ENCODE peak calls at places on chromosomes 11 and 22, in five cellular contexts. One of them, this sample, is unnamed.

GRCh38 chr22:23183107-23183698 is 2.9 kb downstream of the BCR start:
- DNase-seq in right lobe of liver: peak
- DNase-seq in heart right ventricle: no peak
- DNase-seq in NCI-H774: peak
- DNase-seq in mammary epithelial cell: peak
- DNase-seq in this sample: peak

GRCh38 chr11:43687120-43687791 is 6.7 kb downstream of the HSD17B12 start:
- DNase-seq in mammary epithelial cell: peak
- DNase-seq in right lobe of liver: peak
- DNase-seq in NCI-H774: no peak
- DNase-seq in heart right ventricle: peak
- DNase-seq in this sample: no peak

GRCh38 chr11:1082728-1083620 is 8.3 kb downstream of the MUC2 start:
- DNase-seq in heart right ventricle: no peak
- DNase-seq in mammary epithelial cell: no peak
- DNase-seq in right lobe of liver: peak
- DNase-seq in NCI-H774: no peak
- DNase-seq in this sample: no peak

GRCh38 chr11:122593473-122594420 is 61.8 kb upstream of the UBASH3B start:
- DNase-seq in NCI-H774: no peak
- DNase-seq in mammary epithelial cell: no peak
- DNase-seq in right lobe of liver: no peak
- DNase-seq in heart right ventricle: no peak
- DNase-seq in this sample: no peak

GRCh38 chr11:4763096-4763495 is 6.6 kb downstream of the OR51F1 start:
- DNase-seq in heart right ventricle: no peak
- DNase-seq in right lobe of liver: no peak
- DNase-seq in NCI-H774: no peak
- DNase-seq in mammary epithelial cell: no peak
- DNase-seq in this sample: no peak

GRCh38 chr11:19161651-19162050 is 40.1 kb downstream of the CSRP3 start:
- DNase-seq in heart right ventricle: no peak
- DNase-seq in NCI-H774: no peak
- DNase-seq in mammary epithelial cell: no peak
- DNase-seq in right lobe of liver: no peak
- DNase-seq in this sample: no peak

GRCh38 chr11:47355283-47356128 is 3.0 kb upstream of the MYBPC3 start:
- DNase-seq in NCI-H774: peak
- DNase-seq in mammary epithelial cell: peak
- DNase-seq in heart right ventricle: peak
- DNase-seq in right lobe of liver: peak
- DNase-seq in this sample: peak

GRCh38 chr11:4697583-4697982 is at the start of gene OR51E2:
- DNase-seq in right lobe of liver: no peak
- DNase-seq in heart right ventricle: no peak
- DNase-seq in mammary epithelial cell: peak
- DNase-seq in NCI-H774: no peak
- DNase-seq in this sample: no peak

GRCh38 chr11:61959026-61959608 is 8.3 kb downstream of the FTH1 start:
- DNase-seq in NCI-H774: no peak
- DNase-seq in mammary epithelial cell: peak
- DNase-seq in heart right ventricle: no peak
- DNase-seq in right lobe of liver: peak
- DNase-seq in this sample: peak

GRCh38 chr22:24410110-24410856 is 17.1 kb upstream of the ADORA2A start:
- DNase-seq in mammary epithelial cell: no peak
- DNase-seq in right lobe of liver: no peak
- DNase-seq in NCI-H774: no peak
- DNase-seq in heart right ventricle: no peak
- DNase-seq in this sample: no peak

GRCh38 chr11:78715639-78716311 is 141.1 kb upstream of the NARS2 start:
- DNase-seq in heart right ventricle: peak
- DNase-seq in mammary epithelial cell: peak
- DNase-seq in NCI-H774: peak
- DNase-seq in right lobe of liver: peak
- DNase-seq in this sample: peak

GRCh38 chr22:22767876-22768602 is 119.6 kb upstream of the IGLL5 start:
- DNase-seq in NCI-H774: no peak
- DNase-seq in right lobe of liver: no peak
- DNase-seq in mammary epithelial cell: no peak
- DNase-seq in heart right ventricle: no peak
- DNase-seq in this sample: no peak

GRCh38 chr11:131246589-131247164 is 123.7 kb upstream of the NTM start:
- DNase-seq in heart right ventricle: peak
- DNase-seq in mammary epithelial cell: no peak
- DNase-seq in right lobe of liver: no peak
- DNase-seq in NCI-H774: no peak
- DNase-seq in this sample: peak

GRCh38 chr11:2267871-2268825 is 2.2 kb downstream of the ASCL2 start:
- DNase-seq in heart right ventricle: no peak
- DNase-seq in NCI-H774: no peak
- DNase-seq in mammary epithelial cell: no peak
- DNase-seq in right lobe of liver: no peak
- DNase-seq in this sample: no peak

GRCh38 chr22:26812731-26813130 is 155.3 kb downstream of the MIAT start:
- DNase-seq in heart right ventricle: no peak
- DNase-seq in mammary epithelial cell: peak
- DNase-seq in right lobe of liver: no peak
- DNase-seq in NCI-H774: no peak
- DNase-seq in this sample: no peak

GRCh38 chr11:96187779-96188624 is 155.0 kb downstream of the MAML2 start:
- DNase-seq in right lobe of liver: no peak
- DNase-seq in NCI-H774: no peak
- DNase-seq in heart right ventricle: no peak
- DNase-seq in mammary epithelial cell: peak
- DNase-seq in this sample: no peak

GRCh38 chr11:126115253-126115540 is 52.5 kb upstream of the CDON start:
- DNase-seq in NCI-H774: peak
- DNase-seq in mammary epithelial cell: no peak
- DNase-seq in right lobe of liver: no peak
- DNase-seq in heart right ventricle: peak
- DNase-seq in this sample: no peak

GRCh38 chr11:48244804-48245203 is at the start of gene OR4X2:
- DNase-seq in mammary epithelial cell: no peak
- DNase-seq in NCI-H774: no peak
- DNase-seq in right lobe of liver: no peak
- DNase-seq in heart right ventricle: no peak
- DNase-seq in this sample: no peak

GRCh38 chr22:49533886-49534285 is 293.8 kb downstream of the BRD1 start:
- DNase-seq in NCI-H774: no peak
- DNase-seq in right lobe of liver: no peak
- DNase-seq in heart right ventricle: no peak
- DNase-seq in mammary epithelial cell: no peak
- DNase-seq in this sample: no peak

GRCh38 chr11:110857885-110858555 is 145.8 kb upstream of the ARHGAP20 start:
- DNase-seq in heart right ventricle: no peak
- DNase-seq in NCI-H774: no peak
- DNase-seq in right lobe of liver: no peak
- DNase-seq in mammary epithelial cell: no peak
- DNase-seq in this sample: no peak

GRCh38 chr11:126438272-126438671 is 82.8 kb downstream of the ST3GAL4 start:
- DNase-seq in right lobe of liver: no peak
- DNase-seq in mammary epithelial cell: no peak
- DNase-seq in heart right ventricle: peak
- DNase-seq in NCI-H774: no peak
- DNase-seq in this sample: no peak

GRCh38 chr11:73576226-73576625 is 21.7 kb downstream of the FAM168A start:
- DNase-seq in NCI-H774: peak
- DNase-seq in mammary epithelial cell: no peak
- DNase-seq in right lobe of liver: no peak
- DNase-seq in heart right ventricle: no peak
- DNase-seq in this sample: no peak

GRCh38 chr11:60563553-60564235 is 48.5 kb downstream of the MS4A13 start:
- DNase-seq in NCI-H774: no peak
- DNase-seq in right lobe of liver: no peak
- DNase-seq in heart right ventricle: no peak
- DNase-seq in mammary epithelial cell: peak
- DNase-seq in this sample: no peak

GRCh38 chr11:106695506-106695905 is 322.8 kb downstream of the GUCY1A2 start:
- DNase-seq in heart right ventricle: no peak
- DNase-seq in mammary epithelial cell: peak
- DNase-seq in NCI-H774: no peak
- DNase-seq in right lobe of liver: no peak
- DNase-seq in this sample: no peak

GRCh38 chr22:38940985-38941384 is 16.4 kb upstream of the APOBEC3A start:
- DNase-seq in heart right ventricle: no peak
- DNase-seq in NCI-H774: no peak
- DNase-seq in right lobe of liver: no peak
- DNase-seq in mammary epithelial cell: no peak
- DNase-seq in this sample: no peak

GRCh38 chr22:38285015-38285414 is 12.2 kb upstream of the TMEM184B start:
- DNase-seq in NCI-H774: no peak
- DNase-seq in mammary epithelial cell: no peak
- DNase-seq in heart right ventricle: no peak
- DNase-seq in right lobe of liver: no peak
- DNase-seq in this sample: no peak

GRCh38 chr11:127345819-127346459 is 345.4 kb upstream of the KIRREL3 start:
- DNase-seq in right lobe of liver: no peak
- DNase-seq in heart right ventricle: peak
- DNase-seq in mammary epithelial cell: peak
- DNase-seq in NCI-H774: peak
- DNase-seq in this sample: peak

GRCh38 chr11:47259178-47259977 is 1.6 kb downstream of the NR1H3 start:
- DNase-seq in right lobe of liver: no peak
- DNase-seq in heart right ventricle: no peak
- DNase-seq in mammary epithelial cell: no peak
- DNase-seq in NCI-H774: no peak
- DNase-seq in this sample: peak

GRCh38 chr22:37932821-37933578 is 20.4 kb downstream of the C22orf23 start:
- DNase-seq in heart right ventricle: no peak
- DNase-seq in NCI-H774: peak
- DNase-seq in mammary epithelial cell: peak
- DNase-seq in right lobe of liver: no peak
- DNase-seq in this sample: no peak

GRCh38 chr11:35549787-35550186 is 24.4 kb upstream of the PAMR1 start:
- DNase-seq in mammary epithelial cell: peak
- DNase-seq in right lobe of liver: no peak
- DNase-seq in heart right ventricle: no peak
- DNase-seq in NCI-H774: no peak
- DNase-seq in this sample: no peak

This sample was measured in HuH-7.